ENCODE peak calls at places on chromosomes 12 and 14, in eight cellular contexts. P is A549, D is Peyer's patch, B is ovary, W is HCT116, O is GM12878, H is sigmoid colon, T is stomach. A is an unnamed sample. For H3K4me1, the result is how much of the 10 kb centered on the place peaks cover.

GRCh38 chr12:105418232-105418631 is 87.7 kb downstream of the C12orf75 start:
- DNase-seq in P (peak), D (no peak), B (no peak), W (no peak), O (no peak), H (no peak), T (no peak), A (no peak)

GRCh38 chr14:97217094-97217885 is 420.1 kb downstream of the VRK1 start:
- DNase-seq in P (no peak), D (no peak), B (no peak), W (no peak), O (no peak), H (no peak), T (no peak), A (no peak)

GRCh38 chr12:79056775-79057174 is 192.2 kb downstream of the SYT1 start:
- DNase-seq in P (no peak), D (no peak), B (no peak), W (no peak), O (no peak), H (no peak), T (no peak), A (no peak)

GRCh38 chr12:597926-598568 is 65.2 kb downstream of the NINJ2 start:
- DNase-seq in P (no peak), D (no peak), B (no peak), W (no peak), O (no peak), H (peak), T (no peak), A (peak)

GRCh38 chr12:48296586-48297396 is 53.9 kb downstream of the ZNF641 start:
- DNase-seq in P (peak), D (peak), B (peak), W (no peak), O (no peak), H (peak), T (peak), A (peak)

GRCh38 chr12:6469092-6469491 is 1.4 kb downstream of the VAMP1 start:
- DNase-seq in P (no peak), D (no peak), B (no peak), W (no peak), O (no peak), H (no peak), T (no peak), A (no peak)

GRCh38 chr12:47942327-47943230 is 20.8 kb upstream of the TMEM106C start:
- DNase-seq in P (no peak), D (peak), B (no peak), W (no peak), O (no peak), H (peak), T (peak), A (no peak)

GRCh38 chr12:132638541-132639408 is 20.2 kb downstream of the P2RX2 start:
- DNase-seq in P (peak), D (no peak), B (no peak), W (no peak), O (no peak), H (no peak), T (no peak), A (no peak)

GRCh38 chr14:100668352-100668751 is 58.3 kb upstream of the DLK1 start:
- DNase-seq in P (no peak), D (no peak), B (no peak), W (no peak), O (no peak), H (no peak), T (no peak), A (no peak)

GRCh38 chr12:80142640-80143039 is 43.3 kb downstream of the OTOGL start:
- DNase-seq in P (no peak), D (no peak), B (no peak), W (no peak), O (no peak), H (no peak), T (no peak), A (no peak)

GRCh38 chr12:107148105-107148504 is 54.8 kb upstream of the CRY1 start:
- DNase-seq in P (no peak), D (no peak), B (no peak), W (no peak), O (no peak), H (no peak), T (no peak), A (no peak)

GRCh38 chr12:114834621-114835020 is 150.6 kb upstream of the TBX3 start:
- DNase-seq in P (no peak), D (no peak), B (no peak), W (no peak), O (no peak), H (no peak), T (no peak), A (no peak)

GRCh38 chr12:95100264-95101190 is 27.1 kb upstream of the NR2C1 start:
- DNase-seq in P (no peak), D (no peak), B (no peak), W (no peak), O (no peak), H (no peak), T (no peak), A (no peak)

GRCh38 chr14:72636871-72637270 is 257.0 kb downstream of the DPF3 start:
- DNase-seq in P (no peak), D (no peak), B (no peak), W (no peak), O (no peak), H (no peak), T (no peak), A (no peak)

GRCh38 chr12:53052419-53053222 is 2.8 kb downstream of the TNS2 start:
- DNase-seq in P (peak), D (peak), B (peak), W (no peak), O (no peak), H (peak), T (peak), A (peak)

GRCh38 chr14:99971929-99972747 is 93.1 kb upstream of the EVL start:
- DNase-seq in P (no peak), D (no peak), B (peak), W (no peak), O (no peak), H (no peak), T (no peak), A (no peak)

GRCh38 chr12:55974308-55974724 is 438 bp downstream of the RAB5B start:
- DNase-seq in P (peak), D (peak), B (no peak), W (no peak), O (no peak), H (peak), T (peak), A (peak)

GRCh38 chr14:68552597-68552996 is 240.3 kb downstream of the ZFP36L1 start:
- DNase-seq in P (no peak), D (peak), B (no peak), W (no peak), O (no peak), H (peak), T (no peak), A (peak)

GRCh38 chr14:91158091-91158790 is 44.4 kb downstream of the DGLUCY start:
- DNase-seq in P (no peak), D (no peak), B (no peak), W (no peak), O (no peak), H (no peak), T (peak), A (peak)

GRCh38 chr14:53807580-53807979 is 149.0 kb downstream of the BMP4 start:
- DNase-seq in P (peak), D (no peak), B (no peak), W (no peak), O (no peak), H (no peak), T (no peak), A (no peak)

GRCh38 chr12:125128380-125128779 is 63.1 kb downstream of the AACS start:
- DNase-seq in P (no peak), D (no peak), B (no peak), W (no peak), O (no peak), H (no peak), T (no peak), A (no peak)

GRCh38 chr12:81644503-81644902 is 114.6 kb downstream of the PPFIA2 start:
- DNase-seq in P (peak), D (no peak), B (no peak), W (peak), O (no peak), H (no peak), T (no peak), A (no peak)

GRCh38 chr14:76844223-76844622 is 18.0 kb downstream of the LRRC74A start:
- DNase-seq in P (peak), D (peak), B (no peak), W (peak), O (no peak), H (peak), T (peak), A (no peak)

GRCh38 chr14:76958975-76959710 is 69.4 kb downstream of the IRF2BPL start:
- DNase-seq in P (peak), D (no peak), B (no peak), W (peak), O (peak), H (peak), T (no peak), A (no peak)

GRCh38 chr14:101939771-101940170 is 24.6 kb upstream of the DYNC1H1 start:
- DNase-seq in P (no peak), D (no peak), B (no peak), W (no peak), O (no peak), H (peak), T (no peak), A (no peak)

GRCh38 chr12:12786371-12786715 is 884 bp downstream of the APOLD1 start:
- DNase-seq in P (no peak), D (no peak), B (no peak), W (no peak), O (no peak), H (no peak), T (no peak), A (no peak)

GRCh38 chr12:868722-869121 is 80.8 kb downstream of the RAD52 start:
- DNase-seq in P (no peak), D (no peak), B (no peak), W (no peak), O (no peak), H (no peak), T (no peak), A (no peak)

GRCh38 chr12:113242018-113242418 is 20.8 kb downstream of the TPCN1 start:
- DNase-seq in P (no peak), D (peak), B (no peak), W (no peak), O (no peak), H (no peak), T (peak), A (peak)

GRCh38 chr14:76780058-76780345 is 18.7 kb downstream of the VASH1 start:
- DNase-seq in P (no peak), D (no peak), B (no peak), W (no peak), O (no peak), H (peak), T (no peak), A (no peak)

GRCh38 chr14:64550539-64551333 is 975 bp downstream of the PPP1R36 start:
- DNase-seq in P (no peak), D (no peak), B (no peak), W (no peak), O (no peak), H (no peak), T (no peak), A (no peak)

GRCh38 chr14:20688167-20688839 is at the start of gene ANG:
- DNase-seq in P (no peak), D (no peak), B (no peak), W (no peak), O (no peak), H (no peak), T (no peak), A (no peak)
- TF ChIP-seq POLR2A in P (no peak), D (no peak), B (no peak), W (no peak), O (no peak), H (no peak), T (no peak), A (no peak)

DNA sequence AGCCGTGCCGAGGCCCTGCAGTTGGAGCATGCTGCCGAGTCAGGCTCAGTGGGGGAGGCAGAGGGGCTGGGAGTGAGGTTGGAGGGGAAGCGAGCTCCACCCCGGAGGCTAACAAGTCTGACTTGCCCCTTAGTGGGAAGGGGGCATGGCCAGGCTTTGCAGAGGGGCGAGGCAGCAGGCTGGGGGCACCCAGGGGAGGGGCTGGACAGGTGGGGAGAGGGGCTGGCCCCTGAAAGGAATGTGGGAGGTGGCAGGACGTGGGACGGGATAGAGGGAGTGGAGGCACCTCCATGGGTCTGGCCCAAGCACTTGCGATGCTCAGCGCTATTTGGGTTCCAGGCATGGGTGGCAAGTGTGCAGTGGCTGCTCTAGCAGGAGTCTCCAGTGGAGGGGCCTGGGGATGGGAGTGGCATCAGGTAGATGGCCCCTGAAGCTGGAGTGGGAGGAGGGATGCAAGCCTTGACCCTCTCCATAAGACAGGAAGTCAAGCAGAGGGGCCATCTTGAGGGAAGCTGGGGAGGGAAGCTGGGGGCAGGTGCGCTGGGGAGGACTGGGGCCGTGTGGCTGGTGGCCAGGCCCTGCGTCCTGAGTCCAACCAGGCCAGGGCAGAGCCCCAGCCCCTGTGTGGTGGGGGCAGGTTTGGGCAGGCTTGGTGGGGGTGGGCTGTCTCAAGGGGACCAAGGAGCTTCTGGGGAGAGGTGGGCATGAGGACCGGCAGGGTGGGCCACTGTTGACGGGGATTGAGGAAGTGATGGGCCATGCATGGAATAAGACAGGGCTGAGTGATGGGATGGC is 2.6 kb downstream of the TRMT61A start:
- DNase-seq in P (no peak), D (no peak), B (no peak), W (no peak), O (no peak), H (no peak), T (no peak), A (no peak)
- H3K4me3 ChIP-seq in P (no peak), D (no peak), B (no peak), W (no peak), O (no peak), H (no peak), T (no peak), A (no peak)

GRCh38 chr12:65900912-65901672 is 76.8 kb downstream of the HMGA2 start:
- DNase-seq in P (no peak), D (no peak), B (no peak), W (no peak), O (no peak), H (no peak), T (no peak), A (no peak)
- H3K4me1 ChIP-seq in P (under half), D (under half), B (under half), W (half or more), O (under half), H (under half), T (under half), A (under half)

GRCh38 chr12:46362895-46363581 is 9.5 kb downstream of the SLC38A2 start:
- DNase-seq in P (no peak), D (no peak), B (no peak), W (no peak), O (no peak), H (no peak), T (no peak), A (no peak)
- TF ChIP-seq POLR2A in P (no peak), D (no peak), B (no peak), W (no peak), O (no peak), H (no peak), T (no peak), A (no peak)

GRCh38 chr12:102201662-102202061 is 4.0 kb upstream of the PMCH start:
- DNase-seq in P (no peak), D (no peak), B (no peak), W (no peak), O (no peak), H (no peak), T (no peak), A (no peak)

GRCh38 chr12:102197789-102198188 is at the start of gene PMCH:
- DNase-seq in P (no peak), D (no peak), B (no peak), W (no peak), O (peak), H (no peak), T (no peak), A (no peak)

DNA sequence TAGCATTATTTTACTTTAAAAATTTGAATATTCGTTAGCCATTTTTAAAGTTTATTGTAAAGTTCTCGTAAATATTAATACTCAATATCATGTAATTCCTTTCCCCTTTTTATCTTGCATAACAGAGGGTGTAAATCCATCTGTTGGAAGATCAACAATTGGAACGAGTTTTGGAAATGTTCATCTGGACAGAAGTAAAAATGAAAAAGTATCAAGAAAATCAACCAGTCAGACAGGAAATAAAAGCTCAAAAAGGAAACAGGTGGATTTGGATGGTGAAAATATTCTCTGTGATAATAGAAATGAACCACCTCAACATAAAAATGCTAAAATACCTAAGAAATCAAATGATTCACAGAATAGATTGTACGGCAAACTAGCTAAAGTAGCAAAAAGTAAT is 1.8 kb downstream of the PMCH start:
- DNase-seq in P (no peak), D (no peak), B (no peak), W (no peak), O (no peak), H (no peak), T (no peak), A (no peak)
- H3K4me3 ChIP-seq in P (no peak), D (no peak), B (no peak), W (no peak), O (no peak), H (no peak), T (no peak), A (no peak)

DNA sequence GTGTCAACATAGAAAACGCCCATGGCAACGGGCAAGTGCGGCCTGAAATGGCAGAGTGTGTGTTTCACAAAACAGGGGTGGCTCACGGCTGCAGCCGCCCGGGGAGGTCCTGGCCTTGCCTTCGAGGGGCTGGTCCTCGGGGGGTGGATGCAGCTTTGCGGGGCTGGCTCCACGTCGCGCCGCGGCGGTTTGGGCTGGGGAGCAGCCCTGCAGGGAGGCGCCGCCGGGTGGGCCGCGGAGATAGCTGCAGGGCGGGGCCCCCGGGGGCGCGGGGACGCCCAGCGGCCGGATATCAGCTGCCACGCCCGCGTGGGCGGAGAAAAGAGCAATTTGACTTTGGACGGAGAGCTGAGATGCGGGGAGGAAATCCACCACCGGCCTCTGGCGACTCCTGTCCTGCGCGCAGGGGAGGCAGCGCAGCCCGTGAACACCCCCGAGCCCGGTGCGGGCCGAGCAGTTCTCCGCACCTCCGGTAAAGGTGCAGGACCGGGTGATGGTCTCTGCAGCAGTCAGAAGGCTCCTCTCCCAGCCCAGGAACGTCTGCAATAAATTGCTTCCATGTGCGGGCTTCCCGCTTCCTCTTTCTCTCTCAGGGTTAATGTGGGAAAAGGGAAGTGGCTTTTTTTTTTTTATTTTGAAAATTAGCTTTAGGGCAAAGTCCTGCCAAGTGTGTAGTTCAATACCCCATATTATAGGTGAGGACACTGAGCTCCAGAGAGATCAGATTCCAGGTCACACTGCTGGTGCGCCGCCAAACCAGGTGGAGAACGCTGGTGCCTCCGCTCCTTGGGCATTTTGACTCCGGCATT is 110.5 kb downstream of the ARF6 start:
- DNase-seq in P (peak), D (peak), B (peak), W (peak), O (peak), H (peak), T (peak), A (peak)
- H3K4me1 ChIP-seq in P (half or more), D (under half), B (under half), W (half or more), O (under half), H (under half), T (half or more), A (under half)

A was measured in breast epithelium.